ENCODE peak calls at places on chromosomes 1 and 21, in six cellular contexts. Z is AML-193, H is lung microvascular endothelial cell, D is NCI-H82, L is tibial nerve, J is astrocyte of the hippocampus. G is an unnamed sample.

GRCh38 chr1:92877081-92877711 is 45.4 kb downstream of the RPL5 start:
- DNase-seq in Z (no peak), H (no peak), D (peak; percentile 40), L (no peak), J (no peak), G (no peak)

GRCh38 chr1:182680901-182681300 is 3.5 kb downstream of the RGS8 start:
- DNase-seq in Z (no peak), H (no peak), D (no peak), L (no peak), J (peak; percentile 11), G (no peak)

GRCh38 chr1:233359431-233359830 is 31.9 kb downstream of the MAP3K21 start:
- DNase-seq in Z (no peak), H (no peak), D (no peak), L (no peak), J (no peak), G (no peak)

GRCh38 chr1:227883073-227883520 is 64.6 kb downstream of the WNT9A start:
- DNase-seq in Z (no peak), H (no peak), D (no peak), L (no peak), J (no peak), G (no peak)

GRCh38 chr1:155126494-155127104 is 1.1 kb upstream of the EFNA1 start:
- DNase-seq in Z (no peak), H (peak; percentile 86), D (peak; percentile 88), L (no peak), J (peak; percentile 60), G (no peak)

GRCh38 chr1:51514733-51515132 is 4.3 kb downstream of the EPS15 start:
- DNase-seq in Z (no peak), H (peak; percentile 11), D (no peak), L (no peak), J (no peak), G (no peak)

GRCh38 chr1:1208713-1209433 is 2.5 kb upstream of the TNFRSF18 start:
- DNase-seq in Z (peak; percentile 45), H (no peak), D (no peak), L (no peak), J (no peak), G (no peak)

GRCh38 chr1:243322326-243322725 is 66.5 kb downstream of the SDCCAG8 start:
- DNase-seq in Z (no peak), H (no peak), D (no peak), L (no peak), J (no peak), G (no peak)

GRCh38 chr21:36629061-36629460 is 69.9 kb upstream of the SIM2 start:
- DNase-seq in Z (no peak), H (no peak), D (peak; percentile 73), L (no peak), J (no peak), G (no peak)

GRCh38 chr1:57966751-57967406 is 543.0 kb upstream of the DAB1 start:
- DNase-seq in Z (no peak), H (no peak), D (no peak), L (no peak), J (peak; percentile 77), G (no peak)

G was measured in tibial artery.